ENCODE peak calls at places on chromosomes 4 and X, in six cellular contexts. N, D, F, W, U and Q are unnamed samples.

GRCh38 chr4:129162450-129162849 is 66.5 kb downstream of the C4orf33 start:
- DNase-seq in D (no peak), N (no peak), W (no peak), F (no peak), U (no peak), Q (no peak)

GRCh38 chr4:98363431-98363830 is 102.2 kb downstream of the RAP1GDS1 start:
- DNase-seq in D (no peak), U (no peak), F (no peak), N (no peak), W (no peak), Q (no peak)

GRCh38 chr4:187944179-187944578 is 51.4 kb upstream of the ZFP42 start:
- DNase-seq in N (no peak), U (no peak), F (no peak), W (no peak), D (no peak), Q (no peak)

GRCh38 chrX:134752558-134752957 is 94.3 kb upstream of the PLAC1 start:
- DNase-seq in N (no peak), F (no peak), U (no peak), D (no peak), W (no peak), Q (no peak)

GRCh38 chrX:107626916-107627315 is 1.4 kb upstream of the PRPS1 start:
- DNase-seq in U (no peak), W (no peak), N (no peak), F (no peak), D (no peak), Q (no peak)

GRCh38 chr4:100736651-100737450 is 219.0 kb upstream of the EMCN start:
- DNase-seq in W (no peak), F (peak), D (peak), U (no peak), N (peak), Q (peak)

GRCh38 chr4:147157860-147158701 is 212.4 kb upstream of the TTC29 start:
- DNase-seq in N (peak), D (peak), F (no peak), W (peak), U (no peak), Q (peak)

GRCh38 chr4:92047209-92047877 is 256.4 kb upstream of the GRID2 start:
- DNase-seq in F (no peak), U (no peak), N (peak), D (no peak), W (no peak), Q (peak)

DNA sequence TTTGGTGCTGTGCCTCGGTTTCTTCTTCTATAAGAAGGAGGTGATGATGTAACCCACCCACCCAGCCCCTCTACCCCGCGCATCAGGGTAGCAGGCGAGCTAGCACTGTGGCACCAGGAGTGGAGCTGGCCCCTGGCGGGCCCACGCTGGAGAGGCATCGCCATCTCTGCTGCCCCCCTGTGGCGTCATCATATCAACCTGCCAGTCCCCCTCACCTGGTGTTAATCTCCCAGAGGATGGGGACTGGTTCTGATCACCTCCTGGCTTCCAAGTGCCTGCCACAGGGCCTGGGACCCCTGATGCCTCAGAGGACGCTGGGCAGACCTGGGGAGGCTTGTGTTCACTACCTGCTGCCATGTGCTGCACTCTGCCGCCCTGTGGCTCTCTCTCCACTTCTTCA is 6.3 kb upstream of the SORCS2 start:
- DNase-seq in F (no peak), W (no peak), N (no peak), D (no peak), U (no peak), Q (no peak)
- TF ChIP-seq CTCF in F (peak), W (no peak), N (peak), D (peak), U (no peak), Q (peak)

GRCh38 chr4:148984951-148985350 is 542.7 kb upstream of the NR3C2 start:
- DNase-seq in D (no peak), N (no peak), W (no peak), U (no peak), F (no peak), Q (no peak)

GRCh38 chr4:148980782-148981181 is 538.6 kb upstream of the NR3C2 start:
- DNase-seq in F (no peak), N (no peak), U (no peak), W (no peak), D (no peak), Q (no peak)

GRCh38 chr4:148978301-148978700 is 536.1 kb upstream of the NR3C2 start:
- DNase-seq in W (no peak), U (no peak), F (no peak), N (no peak), D (no peak), Q (no peak)

GRCh38 chr4:148986951-148987350 is 544.7 kb upstream of the NR3C2 start:
- DNase-seq in U (no peak), W (no peak), D (no peak), F (no peak), N (no peak), Q (no peak)

DNA sequence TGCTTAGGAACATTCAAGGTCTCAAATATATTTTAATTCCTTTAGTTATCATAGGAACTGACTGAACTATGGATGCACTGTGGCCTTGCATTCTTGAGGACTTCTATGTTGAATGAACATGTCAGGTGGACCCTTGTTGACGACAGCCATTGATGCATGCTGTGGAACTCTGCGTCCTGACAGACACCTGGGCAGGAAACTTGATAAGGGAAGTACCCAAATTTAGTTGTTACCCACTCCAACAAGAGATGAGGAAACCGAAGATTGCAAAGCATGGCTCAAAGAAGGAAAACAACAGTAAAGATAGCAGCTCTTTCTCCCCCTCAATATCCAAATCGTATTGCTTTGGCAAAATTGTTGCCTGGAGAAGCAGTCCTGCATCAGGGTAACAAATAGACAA is 540.0 kb upstream of the NR3C2 start:
- DNase-seq in N (no peak), W (no peak), F (no peak), D (no peak), U (no peak), Q (no peak)
- H3K4me3 ChIP-seq in N (no peak), W (no peak), F (no peak), D (no peak), U (no peak), Q (no peak)

GRCh38 chrX:14533867-14534266 is 4.5 kb downstream of the GLRA2 start:
- DNase-seq in F (no peak), W (no peak), D (no peak), U (no peak), N (no peak), Q (no peak)

GRCh38 chrX:14529288-14529989 is at the start of gene GLRA2:
- DNase-seq in N (peak), F (peak), U (no peak), D (peak), W (no peak), Q (peak)

DNA sequence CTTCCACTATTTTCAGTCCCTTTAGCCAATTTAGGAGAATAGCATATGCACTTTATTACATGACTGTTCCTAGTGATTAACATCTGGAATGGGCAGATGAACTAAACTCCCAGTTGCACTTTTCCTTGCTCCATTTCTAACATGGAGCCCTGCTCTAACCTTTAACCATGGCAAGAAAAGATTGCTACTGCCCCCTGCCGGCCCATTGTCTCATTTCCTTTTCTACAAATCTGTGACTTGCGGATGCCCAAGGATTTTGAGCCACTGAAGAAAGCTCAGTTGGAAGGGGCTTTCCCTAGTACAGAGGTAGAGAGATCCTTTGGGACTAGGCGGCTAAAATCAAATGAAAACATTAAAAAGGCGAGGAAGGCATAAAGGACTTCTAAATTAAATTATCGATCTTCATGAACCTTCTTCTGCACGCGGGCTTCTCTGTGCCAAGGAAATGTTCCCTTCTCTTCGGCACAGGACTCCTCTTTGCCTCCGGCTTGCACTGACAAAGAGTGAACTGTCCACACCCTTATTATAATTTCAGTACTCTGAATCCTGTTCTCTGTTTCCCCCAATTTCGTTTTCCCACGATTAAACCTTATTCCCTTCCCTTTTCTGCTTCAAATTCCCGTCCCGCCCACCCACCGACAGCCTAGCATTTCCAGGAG is 578 bp upstream of the GLRA2 start:
- DNase-seq in N (peak), U (no peak), W (peak), F (peak), D (peak), Q (peak)
- TF ChIP-seq CTCF in N (peak), U (peak), W (peak), F (peak), D (peak), Q (peak)

GRCh38 chr4:76783836-76784235 is 114.1 kb downstream of the SOWAHB start:
- DNase-seq in N (peak), U (no peak), D (peak), W (no peak), F (no peak), Q (peak)

GRCh38 chr4:76780781-76781697 is 116.9 kb downstream of the SOWAHB start:
- DNase-seq in N (no peak), F (no peak), W (no peak), D (peak), U (no peak), Q (peak)

GRCh38 chr4:76782837-76783236 is 115.1 kb downstream of the SOWAHB start:
- DNase-seq in F (peak), W (no peak), U (no peak), N (peak), D (peak), Q (peak)

GRCh38 chr4:76779740-76780459 is 118.0 kb downstream of the SOWAHB start:
- DNase-seq in N (peak), D (no peak), F (no peak), W (no peak), U (no peak), Q (peak)

DNA sequence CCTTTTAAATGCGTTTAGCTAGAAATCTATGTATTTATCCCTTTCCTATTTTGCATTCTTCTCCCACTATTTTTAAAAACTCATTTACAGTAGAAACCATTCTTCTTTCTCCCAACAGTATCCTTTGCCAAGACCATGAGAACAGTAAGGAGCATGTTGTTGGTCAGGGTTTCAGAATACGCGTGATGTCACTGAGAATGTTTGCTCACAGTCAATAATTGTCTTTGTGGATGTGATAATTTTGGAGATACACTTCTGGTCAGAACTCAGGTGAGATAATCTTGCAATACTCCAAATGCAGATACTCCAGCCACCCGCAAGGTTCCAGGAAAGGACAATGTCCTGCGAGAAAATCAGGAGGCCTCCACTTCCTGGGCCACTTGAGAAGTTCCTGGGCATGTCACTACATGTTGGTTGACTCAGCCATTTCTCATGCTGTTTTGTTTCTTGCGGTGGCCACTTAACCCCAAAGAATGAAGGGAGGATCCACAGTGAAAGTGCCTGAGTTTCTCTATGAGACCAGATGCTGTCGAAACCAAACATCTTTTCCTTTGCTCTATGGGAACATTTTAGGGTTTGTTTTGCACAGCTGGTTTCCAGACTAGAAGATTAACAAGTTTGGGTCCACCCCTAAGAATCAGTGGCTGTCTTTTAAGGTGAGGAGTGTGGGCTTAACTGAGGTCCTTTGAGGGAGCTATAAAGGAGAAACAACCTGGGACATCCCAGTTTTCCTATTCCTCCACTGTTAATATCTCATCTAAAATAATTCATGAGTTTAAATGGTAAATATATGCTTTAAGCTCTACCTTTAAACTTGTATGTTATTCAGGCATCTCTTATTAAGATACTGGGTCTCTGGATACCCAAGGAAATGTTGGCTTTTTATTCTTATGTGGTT is 116.0 kb downstream of the SOWAHB start:
- DNase-seq in W (no peak), N (peak), F (peak), U (no peak), D (peak), Q (peak)
- H3K4me3 ChIP-seq in W (no peak), N (peak), F (peak), U (no peak), D (peak), Q (no peak)